ENCODE peak calls at places on chromosomes 4 and X, in six cellular contexts. K, O, E, G, S and J are unnamed samples.

GRCh38 chrX:152905081-152905420 is 7.2 kb downstream of the ZNF185 start:
- DNase-seq in O (no peak), G (no peak), E (no peak), S (no peak), K (no peak), J (no peak)

GRCh38 chr4:36138221-36138620 is 106.1 kb downstream of the ARAP2 start:
- DNase-seq in S (no peak), K (no peak), O (no peak), E (no peak), G (no peak), J (no peak)

GRCh38 chr4:12852338-12853307 is 631.5 kb downstream of the RAB28 start:
- DNase-seq in K (peak), G (peak), O (no peak), S (no peak), E (peak), J (peak)

GRCh38 chr4:64670647-64671046 is 261.4 kb upstream of the TECRL start:
- DNase-seq in G (no peak), S (no peak), E (no peak), K (no peak), O (no peak), J (no peak)

GRCh38 chr4:138035781-138036258 is 206.3 kb downstream of the SLC7A11 start:
- DNase-seq in S (no peak), E (peak), K (peak), G (peak), O (peak), J (peak)

GRCh38 chr4:140343303-140343702 is 30.1 kb upstream of the SCOC start:
- DNase-seq in G (no peak), E (peak), K (peak), S (no peak), O (no peak), J (peak)

GRCh38 chr4:86841309-86841708 is 7.9 kb downstream of the SLC10A6 start:
- DNase-seq in K (no peak), O (no peak), S (no peak), E (no peak), G (no peak), J (no peak)

GRCh38 chr4:98657531-98658286 is 702 bp downstream of the TSPAN5 start:
- DNase-seq in K (no peak), E (peak), G (peak), S (peak), O (no peak), J (no peak)

GRCh38 chrX:54248309-54248708 is 65.3 kb upstream of the FAM120C start:
- DNase-seq in S (no peak), O (no peak), G (no peak), K (peak), E (peak), J (no peak)

GRCh38 chr4:129926936-129927335 is 831.0 kb downstream of the C4orf33 start:
- DNase-seq in K (no peak), E (no peak), S (no peak), O (no peak), G (no peak), J (no peak)

GRCh38 chrX:109475174-109475891 is 6.6 kb downstream of the GUCY2F start:
- DNase-seq in G (peak), E (peak), S (peak), O (no peak), K (peak), J (peak)

GRCh38 chrX:14497184-14497666 is 32.1 kb upstream of the GLRA2 start:
- DNase-seq in O (no peak), K (peak), S (no peak), E (no peak), G (no peak), J (no peak)

GRCh38 chr4:6802626-6803025 is 20.1 kb downstream of the KIAA0232 start:
- DNase-seq in E (no peak), O (no peak), K (no peak), G (no peak), S (no peak), J (no peak)

GRCh38 chr4:86223472-86223871 is 136.4 kb downstream of the MAPK10 start:
- DNase-seq in E (peak), G (peak), S (peak), K (peak), O (no peak), J (peak)

GRCh38 chr4:140706276-140706625 is 49.9 kb downstream of the TBC1D9 start:
- DNase-seq in E (no peak), S (no peak), O (no peak), G (no peak), K (no peak), J (no peak)

GRCh38 chr4:39514888-39515401 is 12.3 kb downstream of the UGDH start:
- DNase-seq in K (no peak), S (no peak), G (no peak), O (no peak), E (peak), J (peak)

GRCh38 chr4:186719925-186720694 is 3.5 kb downstream of the FAT1 start:
- DNase-seq in S (no peak), K (peak), E (peak), O (no peak), G (no peak), J (peak)
- TF ChIP-seq CTCF in S (peak), K (no peak), E (peak), O (no peak), G (no peak), J (no peak)

GRCh38 chr4:184168406-184169019 is 49.2 kb downstream of the ENPP6 start:
- DNase-seq in G (peak), K (peak), E (peak), O (peak), S (peak), J (peak)
- TF ChIP-seq CTCF in G (peak), K (peak), E (peak), O (peak), S (peak), J (peak)

DNA sequence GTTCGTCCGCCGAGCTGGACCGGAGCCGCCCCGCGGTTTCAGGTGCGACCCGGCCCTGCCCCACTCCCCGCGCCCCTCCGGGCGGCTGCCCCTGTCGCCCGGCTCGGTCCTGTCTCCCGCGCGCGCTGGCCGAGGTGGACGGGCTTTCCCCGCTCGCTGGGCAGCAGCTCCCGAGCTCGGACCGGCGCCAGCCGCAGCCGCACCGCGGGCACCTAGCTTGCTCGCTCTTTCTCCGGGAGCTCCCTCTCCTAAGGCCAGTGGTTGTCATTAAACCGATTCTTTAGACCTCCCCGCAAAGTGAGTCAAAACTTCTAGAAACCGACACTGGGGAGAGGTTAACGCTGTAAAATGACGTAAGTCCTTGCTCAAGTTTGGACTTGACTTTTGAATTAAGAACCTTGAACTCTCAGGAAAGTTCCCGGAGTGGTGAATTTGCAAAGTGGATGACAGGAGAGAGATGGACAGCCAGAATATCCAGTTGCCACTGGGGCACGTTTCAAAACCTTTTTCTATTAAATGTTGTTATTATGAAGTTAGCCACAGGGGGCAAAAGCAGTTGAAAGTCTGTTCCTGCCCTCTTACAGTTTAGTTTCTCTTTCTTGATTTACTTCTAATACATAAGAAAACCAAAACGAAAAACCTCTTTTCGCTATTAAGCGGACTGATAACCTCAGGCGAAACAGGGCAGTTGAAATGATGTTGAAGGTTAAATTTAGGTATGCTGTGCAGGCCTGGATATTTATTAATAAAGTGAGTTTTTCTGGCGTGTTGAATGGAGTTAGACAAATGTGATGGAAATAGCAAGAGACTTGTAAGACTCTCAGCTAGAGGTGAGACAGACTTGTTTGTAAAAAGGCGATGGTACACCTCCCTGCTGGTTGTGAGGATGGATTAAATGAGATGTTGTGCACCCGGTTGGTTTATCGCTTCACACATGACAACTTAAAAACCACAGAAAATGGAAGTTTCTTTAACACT is 846 bp downstream of the PI4K2B start:
- DNase-seq in S (peak), O (no peak), E (peak), K (peak), G (peak), J (peak)
- TF ChIP-seq CTCF in S (no peak), O (no peak), E (peak), K (peak), G (peak), J (no peak)

GRCh38 chrX:135425026-135425425 is 3.3 kb downstream of the SMIM10L2A start:
- DNase-seq in G (no peak), K (no peak), E (no peak), O (no peak), S (no peak), J (no peak)

GRCh38 chrX:135429429-135429828 is 7.7 kb downstream of the SMIM10L2A start:
- DNase-seq in E (no peak), K (no peak), O (no peak), G (no peak), S (no peak), J (no peak)

GRCh38 chrX:135424469-135424868 is 2.7 kb downstream of the SMIM10L2A start:
- DNase-seq in O (no peak), G (no peak), S (no peak), E (no peak), K (no peak), J (no peak)

GRCh38 chrX:135421932-135422809 is at the start of gene SMIM10L2A:
- DNase-seq in K (peak), G (peak), E (no peak), S (peak), O (no peak), J (no peak)

DNA sequence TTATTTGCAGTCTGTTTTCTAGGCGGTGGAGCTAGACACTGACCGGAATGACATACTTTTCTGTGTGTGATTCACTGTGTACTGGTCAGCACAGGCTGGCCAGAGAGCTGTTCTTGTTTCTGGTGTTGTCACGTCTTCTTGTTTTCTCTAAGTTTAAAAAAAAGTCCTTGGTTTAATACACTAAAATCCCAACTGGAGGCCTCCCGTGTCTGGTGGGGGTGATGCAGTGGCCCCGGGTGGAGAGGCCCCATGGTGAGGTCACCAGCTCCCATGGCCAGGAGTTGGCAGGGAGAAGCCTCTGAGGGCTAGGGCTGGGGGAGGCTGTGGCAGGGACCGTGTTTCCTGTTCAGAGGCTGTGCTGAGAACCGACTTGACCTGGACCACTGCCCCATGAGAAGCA is 3.8 kb downstream of the SMIM10L2A start:
- DNase-seq in S (no peak), E (no peak), K (no peak), O (no peak), G (no peak), J (no peak)
- TF ChIP-seq CTCF in S (no peak), E (no peak), K (no peak), O (no peak), G (no peak), J (no peak)

DNA sequence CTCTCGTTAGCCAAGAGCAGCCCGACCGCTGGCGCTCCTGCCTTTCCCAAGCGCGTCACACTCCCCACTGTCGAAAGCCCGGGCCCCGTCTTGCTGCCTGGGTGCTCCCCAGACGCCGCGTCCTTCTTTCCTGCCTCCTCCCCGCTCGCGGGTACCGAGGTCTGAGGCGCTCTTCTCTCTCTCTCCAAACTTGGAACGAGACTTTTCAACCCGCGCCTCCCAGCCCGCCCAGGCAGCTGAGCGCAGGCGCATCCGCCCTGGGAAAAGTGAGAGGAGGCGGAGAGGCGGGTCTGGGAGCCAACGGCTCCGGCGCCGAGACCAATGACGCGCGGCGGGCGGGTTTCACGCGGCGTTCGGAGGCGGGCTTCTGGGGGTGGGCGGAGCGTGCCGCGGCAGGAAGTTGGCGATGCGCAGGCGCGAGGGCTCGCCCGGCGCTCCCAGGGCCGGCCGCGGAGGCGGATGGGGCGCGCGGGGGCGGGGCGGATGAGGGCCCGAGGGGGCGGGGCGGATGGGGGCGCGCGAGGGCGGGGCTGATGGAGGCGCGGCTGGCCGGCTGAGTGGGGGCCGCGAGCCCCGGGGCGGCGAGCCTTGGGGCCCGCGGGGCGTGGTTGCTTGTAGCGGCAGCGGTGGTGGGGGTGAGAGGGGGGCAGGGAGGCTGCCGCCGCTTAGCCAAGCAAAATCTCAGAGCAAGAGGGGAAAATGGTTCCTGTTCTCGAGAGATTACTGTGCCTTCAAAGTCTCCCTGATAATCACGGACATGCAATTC is at the start of gene RBBP7:
- DNase-seq in E (peak), K (peak), G (peak), S (peak), O (peak), J (peak)
- TF ChIP-seq CTCF in E (no peak), K (no peak), G (no peak), S (no peak), O (no peak), J (no peak)